ENCODE peak calls at places on chromosomes 1 and 21, in four cellular contexts. H is GM23338, Z is lung, T is PC-9. J is an unnamed sample.

GRCh38 chr1:30697571-30697970 is 25.8 kb downstream of the MATN1 start:
- DNase-seq in H (no peak), Z (no peak), T (no peak), J (no peak)

GRCh38 chr1:56758135-56758534 is 61.1 kb downstream of the FYB2 start:
- DNase-seq in H (peak), Z (no peak), T (peak), J (peak)

GRCh38 chr1:50610563-50610962 is 187.3 kb upstream of the DMRTA2 start:
- DNase-seq in H (peak), Z (no peak), T (no peak), J (no peak)

GRCh38 chr1:225816643-225817538 is 7.0 kb downstream of the EPHX1 start:
- DNase-seq in H (peak), Z (no peak), T (no peak), J (peak)

GRCh38 chr1:89356658-89357400 is 7.0 kb upstream of the GBP6 start:
- DNase-seq in H (no peak), Z (no peak), T (no peak), J (no peak)

GRCh38 chr1:234963180-234963903 is 165.3 kb downstream of the TOMM20 start:
- DNase-seq in H (no peak), Z (peak), T (peak), J (peak)

GRCh38 chr1:233635765-233636502 is 22.0 kb downstream of the KCNK1 start:
- DNase-seq in H (peak), Z (no peak), T (peak), J (no peak)

GRCh38 chr1:226863446-226863845 is 7.0 kb upstream of the PSEN2 start:
- DNase-seq in H (peak), Z (no peak), T (no peak), J (no peak)

GRCh38 chr1:27606708-27607238 is 2.8 kb upstream of the AHDC1 start:
- DNase-seq in H (no peak), Z (no peak), T (no peak), J (no peak)

GRCh38 chr21:42218836-42219605 is at the start of gene ABCG1:
- DNase-seq in H (peak), Z (no peak), T (no peak), J (no peak)

GRCh38 chr1:79988401-79988800 is 981.9 kb upstream of the ADGRL4 start:
- DNase-seq in H (no peak), Z (no peak), T (no peak), J (no peak)

GRCh38 chr21:29407571-29407970 is 108.8 kb downstream of the BACH1 start:
- DNase-seq in H (peak), Z (no peak), T (no peak), J (no peak)

GRCh38 chr1:167566766-167567165 is 13.2 kb upstream of the CREG1 start:
- DNase-seq in H (no peak), Z (no peak), T (no peak), J (no peak)

GRCh38 chr21:28423521-28423920 is 569.2 kb downstream of the LTN1 start:
- DNase-seq in H (no peak), Z (no peak), T (no peak), J (no peak)

GRCh38 chr21:46489162-46489663 is 30.5 kb downstream of the DIP2A start:
- DNase-seq in H (no peak), Z (no peak), T (no peak), J (no peak)

GRCh38 chr1:159591981-159592380 is 4.4 kb downstream of the APCS start:
- DNase-seq in H (no peak), Z (no peak), T (no peak), J (no peak)

GRCh38 chr1:14634497-14634896 is 36.0 kb downstream of the KAZN start:
- DNase-seq in H (no peak), Z (no peak), T (no peak), J (no peak)

GRCh38 chr1:69648486-69648885 is 80.8 kb downstream of the LRRC7 start:
- DNase-seq in H (no peak), Z (no peak), T (no peak), J (no peak)

GRCh38 chr1:161792740-161793139 is 26.6 kb downstream of the ATF6 start:
- DNase-seq in H (peak), Z (no peak), T (peak), J (no peak)

GRCh38 chr1:170555370-170555769 is 23.4 kb downstream of the GORAB start:
- DNase-seq in H (no peak), Z (no peak), T (no peak), J (no peak)

GRCh38 chr1:34611571-34611970 is 143.3 kb upstream of the GJB5 start:
- DNase-seq in H (no peak), Z (no peak), T (no peak), J (no peak)

GRCh38 chr21:14843991-14844390 is 220.8 kb downstream of the NRIP1 start:
- DNase-seq in H (no peak), Z (no peak), T (no peak), J (no peak)

GRCh38 chr1:48938975-48939374 is 162.3 kb upstream of the BEND5 start:
- DNase-seq in H (no peak), Z (no peak), T (no peak), J (no peak)

GRCh38 chr1:93111561-93111960 is 32.5 kb downstream of the MTF2 start:
- DNase-seq in H (no peak), Z (no peak), T (no peak), J (no peak)

GRCh38 chr1:21574464-21575151 is 65.4 kb downstream of the ALPL start:
- DNase-seq in H (peak), Z (no peak), T (no peak), J (peak)

GRCh38 chr1:185912504-185912903 is 178.3 kb downstream of the HMCN1 start:
- DNase-seq in H (peak), Z (no peak), T (no peak), J (no peak)

GRCh38 chr1:212612251-212612961 is 3.8 kb downstream of the ATF3 start:
- DNase-seq in H (no peak), Z (no peak), T (no peak), J (no peak)

GRCh38 chr1:100924212-100924611 is 28.3 kb downstream of the SLC30A7 start:
- DNase-seq in H (no peak), Z (no peak), T (no peak), J (no peak)

GRCh38 chr1:214312530-214313051 is 31.6 kb downstream of the SMYD2 start:
- DNase-seq in H (peak), Z (no peak), T (no peak), J (no peak)

GRCh38 chr1:44808063-44808937 is at the start of gene BTBD19:
- DNase-seq in H (peak), Z (peak), T (no peak), J (peak)

GRCh38 chr1:156592910-156593732 is 1.5 kb downstream of the NAXE start:
- DNase-seq in H (no peak), Z (no peak), T (no peak), J (no peak)

GRCh38 chr1:149986486-149987296 is 23.8 kb downstream of the OTUD7B start:
- DNase-seq in H (no peak), Z (no peak), T (no peak), J (no peak)

GRCh38 chr1:11806307-11806936 is 431 bp downstream of the CLCN6 start:
- DNase-seq in H (no peak), Z (no peak), T (no peak), J (peak)

GRCh38 chr1:25675729-25676476 is 59.3 kb downstream of the MAN1C1 start:
- DNase-seq in H (no peak), Z (no peak), T (no peak), J (no peak)

DNA sequence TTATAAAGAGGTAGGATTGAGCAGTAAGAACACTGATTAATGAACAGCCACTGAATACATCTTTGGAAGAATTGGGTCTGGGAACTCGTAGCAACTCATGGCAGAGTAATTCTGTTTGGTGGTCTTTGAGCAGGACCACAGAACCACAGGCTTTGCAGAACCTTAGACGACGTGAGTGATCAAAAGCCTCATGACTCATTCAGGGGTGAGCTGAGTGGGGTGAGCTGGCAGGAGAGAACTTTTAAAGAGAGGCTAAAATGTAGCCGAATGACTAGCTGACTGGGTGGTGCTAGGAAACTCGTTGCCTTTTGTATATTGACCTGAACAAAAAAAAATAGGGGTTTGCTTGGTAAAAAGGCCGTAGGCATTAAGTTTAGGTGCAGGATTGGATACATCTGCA is 313.8 kb downstream of the TGFB2 start:
- DNase-seq in H (no peak), Z (no peak), T (no peak), J (no peak)
- H3K27ac ChIP-seq in H (no peak), Z (no peak), T (no peak), J (no peak)

GRCh38 chr1:205678286-205679111 is 1.8 kb downstream of the SLC45A3 start:
- DNase-seq in H (no peak), Z (no peak), T (no peak), J (no peak)
- H3K4me3 ChIP-seq in H (peak), Z (no peak), T (peak), J (no peak)

GRCh38 chr1:172500207-172500606 is 32.7 kb upstream of the SUCO start:
- DNase-seq in H (no peak), Z (no peak), T (no peak), J (no peak)
- H3K27ac ChIP-seq in H (no peak), Z (no peak), T (peak), J (no peak)

GRCh38 chr1:145977016-145977415 is 12.5 kb downstream of the POLR3GL start:
- DNase-seq in H (no peak), Z (no peak), T (no peak), J (no peak)

GRCh38 chr1:145979746-145980435 is 15.4 kb downstream of the POLR3GL start:
- DNase-seq in H (no peak), Z (peak), T (peak), J (no peak)

GRCh38 chr1:145978477-145978859 is 14.0 kb downstream of the POLR3GL start:
- DNase-seq in H (no peak), Z (no peak), T (peak), J (no peak)

GRCh38 chr1:145978860-145979745 is 14.6 kb downstream of the POLR3GL start:
- DNase-seq in H (peak), Z (peak), T (peak), J (peak)

GRCh38 chr1:145977486-145978476 is 13.3 kb downstream of the POLR3GL start:
- DNase-seq in H (peak), Z (peak), T (peak), J (peak)
- H3K4me3 ChIP-seq in H (peak), Z (no peak), T (peak), J (peak)

DNA sequence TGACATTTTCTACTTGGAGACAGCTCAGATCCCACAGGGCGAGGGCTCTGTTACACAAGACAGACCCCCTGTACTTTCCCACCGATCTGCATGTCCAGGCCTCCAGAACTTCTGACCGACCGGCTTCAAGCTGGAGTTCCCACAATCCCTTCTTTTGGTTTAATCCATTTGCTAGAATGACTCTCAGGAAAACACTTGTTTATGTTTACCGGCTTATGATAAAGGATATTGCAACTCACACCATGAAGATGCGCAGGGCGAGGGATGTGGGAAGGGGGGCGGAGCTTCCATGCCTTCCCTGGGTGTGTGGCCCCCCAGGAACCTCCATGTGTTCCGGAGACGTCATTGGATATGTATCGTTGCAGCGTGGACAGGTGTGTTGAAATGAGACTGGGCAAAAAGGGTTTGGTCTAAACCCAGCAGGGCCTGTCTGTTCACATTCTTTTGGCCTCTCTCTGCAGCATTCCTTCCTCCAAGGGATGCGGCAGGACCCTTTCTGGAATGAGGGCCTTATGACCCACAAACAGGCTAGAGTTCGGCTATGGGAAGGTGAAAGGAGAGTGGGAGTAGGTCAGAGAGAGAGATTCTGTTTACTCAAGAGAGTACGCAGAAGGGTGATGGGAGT is 7.5 kb upstream of the IGSF5 start:
- DNase-seq in H (no peak), Z (no peak), T (peak), J (no peak)
- H3K27ac ChIP-seq in H (no peak), Z (no peak), T (peak), J (no peak)

DNA sequence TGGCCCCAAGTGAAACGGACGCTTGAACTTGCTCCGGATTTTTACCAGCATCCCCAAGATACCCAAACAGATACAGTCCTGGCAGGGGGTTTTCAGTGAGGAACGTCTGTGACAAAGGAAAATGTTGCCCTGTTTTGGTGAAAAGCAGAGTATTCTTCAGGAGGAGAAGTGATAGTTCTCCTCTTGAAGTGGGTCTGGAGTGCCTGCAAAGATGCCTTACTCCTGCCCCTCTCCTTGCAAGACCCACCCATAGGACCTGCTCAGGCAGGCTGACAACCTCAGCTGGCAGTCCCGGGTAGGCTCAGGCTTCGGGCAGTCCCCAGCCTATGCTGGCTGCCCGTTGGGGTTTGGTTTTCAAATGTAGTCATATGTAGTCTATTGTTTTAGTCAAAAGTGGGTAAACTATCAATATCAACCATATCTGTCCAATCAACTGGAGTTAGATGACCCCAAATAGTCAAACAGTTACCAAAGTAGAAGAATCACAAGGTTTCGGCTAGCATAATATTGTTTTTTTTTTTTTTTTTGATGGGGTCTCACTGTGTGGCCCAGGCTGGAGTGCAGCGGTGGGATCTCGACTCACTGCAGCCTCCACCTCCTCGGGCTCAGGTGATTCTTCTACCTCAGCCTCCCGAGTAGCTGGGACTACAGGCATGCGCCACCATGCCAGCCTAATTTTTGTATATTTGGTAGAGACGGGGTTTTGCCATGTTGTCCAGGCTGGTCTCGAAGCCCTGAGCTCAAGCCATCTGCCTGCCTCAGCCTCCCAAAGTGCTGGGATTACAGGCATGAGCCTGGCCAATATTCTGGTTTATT is 996 bp upstream of the ARL8A start:
- DNase-seq in H (no peak), Z (no peak), T (no peak), J (no peak)
- H3K4me3 ChIP-seq in H (peak), Z (no peak), T (peak), J (peak)

DNA sequence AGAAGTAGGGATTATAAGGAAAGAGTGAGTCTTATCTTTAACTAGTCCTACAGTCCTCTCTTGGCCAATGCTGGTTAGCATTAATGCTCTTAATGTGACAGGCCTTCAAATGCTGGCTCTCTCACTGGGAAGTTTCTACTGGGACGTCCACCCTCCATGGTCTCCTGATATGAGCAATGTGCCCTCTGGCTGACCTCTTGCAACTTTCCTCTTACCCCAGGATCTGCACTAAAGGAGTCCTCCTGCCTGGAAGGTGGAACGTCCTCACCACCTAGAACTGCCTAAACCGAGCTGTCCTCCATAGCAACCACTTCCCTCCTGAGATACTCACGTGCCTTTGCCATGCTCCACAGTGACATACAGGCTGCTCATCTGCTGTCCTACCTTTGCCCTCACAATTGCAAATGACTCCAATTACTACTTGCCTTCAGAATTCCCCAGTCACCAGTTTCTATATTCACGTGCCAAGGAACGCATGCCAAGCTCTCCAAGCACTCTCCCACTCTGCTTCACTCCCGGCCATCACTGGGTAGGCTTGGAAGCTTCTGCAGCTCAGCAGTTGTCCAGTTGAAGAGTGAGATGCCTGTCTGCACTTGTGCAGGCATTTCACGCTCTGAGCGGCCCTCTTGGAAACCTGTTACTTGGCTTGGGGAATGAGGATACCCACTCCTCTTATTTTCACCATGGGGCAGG is 404.7 kb downstream of the RRAGC start:
- DNase-seq in H (no peak), Z (no peak), T (no peak), J (no peak)
- H3K27ac ChIP-seq in H (no peak), Z (no peak), T (no peak), J (no peak)

GRCh38 chr1:6625579-6626149 is 996 bp downstream of the THAP3 start:
- DNase-seq in H (no peak), Z (no peak), T (no peak), J (no peak)

GRCh38 chr1:6627841-6628545 is 3.3 kb downstream of the THAP3 start:
- DNase-seq in H (no peak), Z (no peak), T (no peak), J (no peak)

GRCh38 chr1:6624712-6625578 is at the start of gene THAP3:
- DNase-seq in H (peak), Z (peak), T (peak), J (peak)

GRCh38 chr1:6628971-6629479 is 4.4 kb downstream of the THAP3 start:
- DNase-seq in H (no peak), Z (no peak), T (no peak), J (no peak)

GRCh38 chr1:6627031-6627430 is 2.4 kb downstream of the THAP3 start:
- DNase-seq in H (no peak), Z (no peak), T (no peak), J (no peak)
- H3K4me3 ChIP-seq in H (no peak), Z (no peak), T (no peak), J (no peak)